ENCODE peak calls at places on chromosome 17, in four cellular contexts. T, V, E and O are unnamed samples.

GRCh38 chr17:77235370-77236080 is 94.8 kb downstream of the SEC14L1 start:
- DNase-seq in T (peak; percentile 34), V (no peak), E (no peak), O (peak; percentile 71)

GRCh38 chr17:50719924-50720805 is 762 bp downstream of the LUC7L3 start:
- DNase-seq in E (no peak), T (no peak), V (no peak), O (no peak)

GRCh38 chr17:76161113-76161512 is 20.1 kb upstream of the FOXJ1 start:
- DNase-seq in E (no peak), T (no peak), V (no peak), O (no peak)

GRCh38 chr17:58402047-58402446 is 15.3 kb downstream of the RNF43 start:
- DNase-seq in E (no peak), V (no peak), T (no peak), O (no peak)

GRCh38 chr17:6172642-6173330 is 102.6 kb downstream of the WSCD1 start:
- DNase-seq in E (no peak), V (no peak), T (no peak), O (no peak)

GRCh38 chr17:40910441-40910841 is 25.4 kb upstream of the KRT20 start:
- DNase-seq in V (no peak), T (no peak), E (no peak), O (no peak)

GRCh38 chr17:42833771-42834422 is 700 bp downstream of the PSME3 start:
- DNase-seq in E (no peak), T (no peak), V (no peak), O (no peak)

GRCh38 chr17:57541472-57542394 is 203.4 kb downstream of the CCDC182 start:
- DNase-seq in E (no peak), T (no peak), V (no peak), O (peak; percentile 76)

GRCh38 chr17:7428557-7428956 is at the start of gene SPEM3:
- DNase-seq in E (no peak), T (no peak), V (no peak), O (no peak)

GRCh38 chr17:16247589-16247984 is 30.6 kb downstream of the PIGL start:
- DNase-seq in T (no peak), E (no peak), V (no peak), O (no peak)

GRCh38 chr17:77734371-77735050 is 224.0 kb upstream of the TNRC6C start:
- DNase-seq in V (peak; percentile 68), E (peak; percentile 21), T (no peak), O (peak; percentile 99)

GRCh38 chr17:50835563-50836231 is at the start of gene WFIKKN2:
- DNase-seq in E (no peak), T (no peak), V (no peak), O (no peak)

GRCh38 chr17:9576521-9577401 is at the start of gene CFAP52:
- DNase-seq in T (peak; percentile 28), E (peak; percentile 33), V (peak; percentile 91), O (peak; percentile 82)

GRCh38 chr17:79859676-79860615 is 20.7 kb upstream of the CBX4 start:
- DNase-seq in V (no peak), E (no peak), T (no peak), O (no peak)

GRCh38 chr17:38578641-38579480 is 26.9 kb downstream of the SRCIN1 start:
- DNase-seq in V (no peak), E (no peak), T (no peak), O (peak; percentile 58)

GRCh38 chr17:44912763-44913544 is 2.3 kb downstream of the GFAP start:
- DNase-seq in E (no peak), T (no peak), V (no peak), O (peak; percentile 18)

GRCh38 chr17:15920758-15921239 is 24.1 kb upstream of the ADORA2B start:
- DNase-seq in V (no peak), T (no peak), E (peak; percentile 77), O (no peak)

GRCh38 chr17:81233316-81233715 is 5.5 kb downstream of the TEPSIN start:
- DNase-seq in T (no peak), E (no peak), V (no peak), O (no peak)

GRCh38 chr17:66952031-66952524 is 12.4 kb upstream of the CACNG4 start:
- DNase-seq in T (no peak), E (peak; percentile 93), V (no peak), O (no peak)

GRCh38 chr17:80030730-80031410 is 4.8 kb downstream of the TBC1D16 start:
- DNase-seq in T (no peak), E (no peak), V (no peak), O (no peak)

GRCh38 chr17:82255573-82255972 is 17.9 kb downstream of the CSNK1D start:
- DNase-seq in T (no peak), V (no peak), E (no peak), O (no peak)

GRCh38 chr17:79046501-79047280 is 22.7 kb downstream of the C1QTNF1 start:
- DNase-seq in V (no peak), T (no peak), E (no peak), O (peak; percentile 92)

GRCh38 chr17:66348605-66349165 is 46.3 kb downstream of the PRKCA start:
- DNase-seq in E (peak; percentile 68), V (no peak), T (no peak), O (peak; percentile 48)

GRCh38 chr17:13114601-13115024 is 96.8 kb upstream of the ELAC2 start:
- DNase-seq in T (no peak), V (peak; percentile 68), E (peak; percentile 24), O (peak; percentile 69)

GRCh38 chr17:50206604-50207293 is 5.3 kb upstream of the COL1A1 start:
- DNase-seq in E (no peak), T (no peak), V (peak; percentile 83), O (peak; percentile 97)

GRCh38 chr17:59165933-59166342 is 10.4 kb downstream of the PRR11 start:
- DNase-seq in E (peak; percentile 67), T (peak; percentile 57), V (peak; percentile 57), O (peak; percentile 76)

GRCh38 chr17:46036491-46036890 is 37.4 kb downstream of the STH start:
- DNase-seq in T (no peak), V (no peak), E (no peak), O (no peak)

GRCh38 chr17:38598536-38598935 is 7.2 kb downstream of the SRCIN1 start:
- DNase-seq in T (no peak), V (peak; percentile 93), E (peak; percentile 82), O (peak; percentile 86)

GRCh38 chr17:40884708-40885512 is at the start of gene KRT20:
- DNase-seq in E (no peak), V (no peak), T (no peak), O (no peak)

GRCh38 chr17:14011740-14012405 is 57.4 kb upstream of the COX10 start:
- DNase-seq in E (no peak), V (no peak), T (no peak), O (no peak)

GRCh38 chr17:82881900-82882714 is 42.3 kb upstream of the ZNF750 start:
- DNase-seq in V (no peak), T (no peak), E (peak; percentile 74), O (no peak)

GRCh38 chr17:42792545-42792944 is 6.0 kb downstream of the COA3 start:
- DNase-seq in T (no peak), V (no peak), E (no peak), O (no peak)

GRCh38 chr17:32483451-32484019 is 3.3 kb upstream of the CDK5R1 start:
- DNase-seq in E (peak; percentile 56), V (peak; percentile 78), T (no peak), O (peak; percentile 77)

GRCh38 chr17:8479431-8479947 is 43.8 kb downstream of the NDEL1 start:
- DNase-seq in V (no peak), T (no peak), E (no peak), O (no peak)

GRCh38 chr17:30413109-30413508 is 34.4 kb downstream of the CPD start:
- DNase-seq in E (no peak), T (no peak), V (no peak), O (no peak)

GRCh38 chr17:17682737-17683675 is 1.7 kb downstream of the RAI1 start:
- DNase-seq in V (no peak), E (no peak), T (no peak), O (peak; percentile 83)

GRCh38 chr17:17681187-17681743 is at the start of gene RAI1:
- DNase-seq in T (no peak), E (peak; percentile 56), V (peak; percentile 83), O (peak; percentile 95)

GRCh38 chr17:17681744-17682292 is 560 bp downstream of the RAI1 start:
- DNase-seq in V (no peak), T (no peak), E (no peak), O (peak; percentile 75)

GRCh38 chr17:17683710-17684365 is 2.6 kb downstream of the RAI1 start:
- DNase-seq in V (no peak), T (no peak), E (no peak), O (no peak)

DNA sequence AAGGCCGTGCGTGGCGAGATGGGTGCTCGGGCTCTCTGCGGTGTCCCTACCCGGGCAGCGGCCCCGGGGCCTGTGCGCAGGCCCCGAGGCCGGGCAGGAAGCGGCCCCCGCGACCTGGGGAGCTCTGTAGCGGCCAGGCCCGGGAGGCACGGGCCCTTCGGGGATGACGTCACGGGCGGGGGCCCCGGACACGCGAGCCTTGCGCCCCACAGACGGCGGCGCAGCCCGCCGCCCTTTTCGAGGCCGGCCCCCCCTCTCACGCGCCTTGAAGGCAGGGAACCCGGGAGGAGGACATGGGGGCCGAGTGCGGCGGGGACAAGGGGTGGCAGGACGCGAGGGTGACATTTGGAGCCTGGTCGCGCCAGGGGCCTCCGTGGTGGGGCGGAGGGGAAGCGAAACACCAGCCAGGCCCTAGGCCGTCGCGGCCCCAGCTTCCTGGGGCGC is 1.1 kb downstream of the RAI1 start:
- DNase-seq in V (no peak), T (no peak), E (no peak), O (peak; percentile 74)
- TF ChIP-seq TCF12 in V (no peak), T (no peak), E (no peak), O (no peak)

GRCh38 chr17:27633312-27634025 is 2.5 kb downstream of the LGALS9 start:
- DNase-seq in E (peak; percentile 12), T (no peak), V (no peak), O (no peak)

GRCh38 chr17:27631409-27631755 is 394 bp downstream of the LGALS9 start:
- DNase-seq in V (no peak), T (no peak), E (no peak), O (no peak)

GRCh38 chr17:27628376-27628775 is 2.6 kb upstream of the LGALS9 start:
- DNase-seq in T (no peak), E (no peak), V (no peak), O (no peak)

GRCh38 chr17:27631897-27632725 is 1.1 kb downstream of the LGALS9 start:
- DNase-seq in T (no peak), E (no peak), V (no peak), O (no peak)

GRCh38 chr17:27630607-27631408 is at the start of gene LGALS9:
- DNase-seq in E (no peak), V (no peak), T (peak; percentile 53), O (no peak)
- H3K4me3 ChIP-seq in E (no peak within 1 kb of the TSS), V (no peak within 1 kb of the TSS), T (peak within 1 kb of the TSS; percentile 78), O (no peak within 1 kb of the TSS)

DNA sequence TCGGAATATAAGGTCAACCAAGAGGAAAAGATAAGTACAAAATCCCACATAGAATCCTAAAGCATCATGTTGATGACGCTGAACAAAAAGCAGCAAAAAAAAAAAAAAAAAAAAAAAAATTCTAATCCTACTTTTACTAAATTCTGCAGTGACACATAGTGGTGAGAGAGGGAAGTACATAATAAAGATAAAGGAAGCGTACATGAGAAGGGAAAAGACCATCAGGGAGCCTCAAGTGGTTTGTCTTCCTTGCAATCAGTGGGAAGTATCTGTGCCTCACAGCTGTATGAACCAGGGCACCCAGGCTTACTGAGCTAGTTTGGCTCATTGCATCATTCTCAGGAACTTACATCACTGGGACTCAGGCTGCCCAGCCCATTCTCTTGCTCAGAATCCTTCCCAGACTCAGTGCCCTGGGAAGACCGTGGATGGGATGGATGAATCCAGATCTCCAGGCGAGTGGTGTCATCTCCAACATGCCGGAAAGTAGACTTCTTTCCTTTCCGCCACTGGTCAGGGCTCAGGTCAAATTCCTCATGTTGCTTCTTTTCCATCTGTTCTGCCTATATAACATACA is 21.2 kb downstream of the SMG6 start:
- DNase-seq in E (peak; percentile 60), T (no peak), V (no peak), O (peak; percentile 61)
- TF ChIP-seq TCF12 in E (no peak), T (no peak), V (no peak), O (no peak)

GRCh38 chr17:5122586-5123342 is 6.9 kb downstream of the USP6 start:
- DNase-seq in E (no peak), V (peak; percentile 75), T (no peak), O (peak; percentile 67)
- H3K4me3 ChIP-seq in E (no peak overlapping the region), V (peak overlapping the region; percentile 61), T (no peak overlapping the region), O (no peak overlapping the region)